ENCODE peak calls at places on chromosome 1, in six cellular contexts. O is CD8-positive, alpha-beta T cell; Q is heart left ventricle; V is tibial artery; E is fibroblast of lung; S is brain microvascular endothelial cell. T is an unnamed sample.

GRCh38 chr1:180623579-180624347 is 8.1 kb upstream of the XPR1 start:
- DNase-seq in O (no peak), Q (no peak), V (no peak), E (peak; percentile 42), S (peak; percentile 38), T (no peak)

GRCh38 chr1:89673251-89673650 is 40.3 kb downstream of the LRRC8C start:
- DNase-seq in O (no peak), Q (no peak), V (no peak), E (no peak), S (no peak), T (no peak)

GRCh38 chr1:28507646-28508434 is 2.0 kb downstream of the RCC1 start:
- DNase-seq in O (no peak), Q (no peak), V (no peak), E (no peak), S (no peak), T (no peak)

GRCh38 chr1:37130221-37130948 is 96.1 kb upstream of the GRIK3 start:
- DNase-seq in O (no peak), Q (no peak), V (no peak), E (no peak), S (no peak), T (no peak)

GRCh38 chr1:211579434-211580302 is 707 bp upstream of the SLC30A1 start:
- DNase-seq in O (no peak), Q (peak; percentile 86), V (peak; percentile 78), E (peak; percentile 54), S (no peak), T (no peak)

GRCh38 chr1:54337928-54338327 is 68.3 kb downstream of the SSBP3 start:
- DNase-seq in O (no peak), Q (no peak), V (no peak), E (no peak), S (no peak), T (no peak)

GRCh38 chr1:200410566-200410878 is 686 bp upstream of the ZNF281 start:
- DNase-seq in O (no peak), Q (no peak), V (no peak), E (peak; percentile 40), S (no peak), T (no peak)

GRCh38 chr1:203171341-203172183 is 4.1 kb downstream of the MYBPH start:
- DNase-seq in O (no peak), Q (peak; percentile 24), V (no peak), E (no peak), S (no peak), T (no peak)

GRCh38 chr1:209743145-209743482 is 12.7 kb upstream of the TRAF3IP3 start:
- DNase-seq in O (no peak), Q (peak; percentile 50), V (peak; percentile 67), E (peak; percentile 76), S (peak; percentile 74), T (peak; percentile 45)

GRCh38 chr1:241985787-241986186 is 13.1 kb downstream of the MAP1LC3C start:
- DNase-seq in O (no peak), Q (no peak), V (no peak), E (peak; percentile 34), S (peak; percentile 47), T (no peak)

GRCh38 chr1:67162954-67163353 is 3.3 kb upstream of the IL23R start:
- DNase-seq in O (no peak), Q (no peak), V (no peak), E (peak; percentile 75), S (peak; percentile 16), T (no peak)

GRCh38 chr1:29706936-29707335 is 470.6 kb downstream of the PTPRU start:
- DNase-seq in O (no peak), Q (no peak), V (no peak), E (peak; percentile 69), S (no peak), T (no peak)

GRCh38 chr1:179129702-179130473 is 48.0 kb downstream of the TOR3A start:
- DNase-seq in O (no peak), Q (no peak), V (no peak), E (peak; percentile 36), S (no peak), T (no peak)

GRCh38 chr1:25703671-25704637 is 87.4 kb downstream of the MAN1C1 start:
- DNase-seq in O (peak; percentile 10), Q (no peak), V (no peak), E (no peak), S (no peak), T (no peak)

GRCh38 chr1:76240321-76240720 is 165.8 kb downstream of the ST6GALNAC3 start:
- DNase-seq in O (no peak), Q (no peak), V (no peak), E (peak; percentile 36), S (no peak), T (no peak)

GRCh38 chr1:183630748-183631147 is 4.8 kb downstream of the ARPC5 start:
- DNase-seq in O (no peak), Q (no peak), V (no peak), E (peak; percentile 50), S (no peak), T (no peak)

GRCh38 chr1:2347409-2347785 is 44.0 kb downstream of the MORN1 start:
- DNase-seq in O (no peak), Q (peak; percentile 21), V (peak; percentile 4), E (no peak), S (no peak), T (no peak)

GRCh38 chr1:31099283-31100063 is 34.0 kb upstream of the PUM1 start:
- DNase-seq in O (no peak), Q (no peak), V (no peak), E (no peak), S (no peak), T (no peak)

GRCh38 chr1:115398745-115399144 is 60.7 kb upstream of the NGF start:
- DNase-seq in O (no peak), Q (no peak), V (no peak), E (no peak), S (no peak), T (no peak)

GRCh38 chr1:164728719-164729118 is 169.7 kb downstream of the PBX1 start:
- DNase-seq in O (no peak), Q (no peak), V (no peak), E (peak; percentile 73), S (no peak), T (no peak)

GRCh38 chr1:48643193-48643592 is 133.5 kb downstream of the BEND5 start:
- DNase-seq in O (no peak), Q (no peak), V (no peak), E (no peak), S (no peak), T (no peak)

GRCh38 chr1:168266644-168267186 is 14.0 kb upstream of the TBX19 start:
- DNase-seq in O (no peak), Q (no peak), V (no peak), E (peak; percentile 38), S (no peak), T (no peak)

GRCh38 chr1:111392460-111392945 is 35.0 kb downstream of the OVGP1 start:
- DNase-seq in O (no peak), Q (no peak), V (no peak), E (no peak), S (no peak), T (no peak)

GRCh38 chr1:181604482-181604881 is 121.2 kb downstream of the CACNA1E start:
- DNase-seq in O (no peak), Q (no peak), V (no peak), E (no peak), S (no peak), T (no peak)

DNA sequence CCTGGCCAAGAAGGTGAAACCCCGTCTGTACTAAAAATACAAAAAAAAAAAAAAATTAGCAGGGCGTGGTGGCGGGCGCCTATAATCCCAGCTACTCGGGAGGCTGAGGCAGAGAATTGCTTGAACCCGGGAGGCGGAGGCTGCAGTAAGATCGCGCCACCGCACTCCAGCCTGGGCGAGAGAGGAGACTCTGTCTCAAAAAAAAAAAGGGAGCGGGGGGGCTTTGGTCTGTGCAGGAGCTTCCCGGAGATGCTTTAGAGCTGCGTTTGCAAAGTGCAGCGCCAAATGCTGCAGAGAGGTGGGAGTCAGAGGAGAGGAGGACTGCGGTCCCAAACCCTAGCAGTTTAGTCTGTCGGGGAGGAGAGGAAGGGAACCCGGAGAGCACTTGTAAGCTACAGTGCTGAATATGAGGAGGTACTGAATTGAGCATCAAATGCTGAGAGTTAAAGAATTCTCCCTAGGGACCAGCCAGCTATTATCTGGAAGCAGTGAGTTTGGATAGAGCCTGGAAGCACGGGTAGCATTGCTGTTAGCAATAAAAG is 569 bp downstream of the FALEC start:
- DNase-seq in O (no peak), Q (no peak), V (no peak), E (peak; percentile 29), S (no peak), T (no peak)
- TF ChIP-seq CTCF in O (no peak), Q (no peak), V (no peak), E (peak; percentile 6), S (peak; percentile 32), T (no peak)

DNA sequence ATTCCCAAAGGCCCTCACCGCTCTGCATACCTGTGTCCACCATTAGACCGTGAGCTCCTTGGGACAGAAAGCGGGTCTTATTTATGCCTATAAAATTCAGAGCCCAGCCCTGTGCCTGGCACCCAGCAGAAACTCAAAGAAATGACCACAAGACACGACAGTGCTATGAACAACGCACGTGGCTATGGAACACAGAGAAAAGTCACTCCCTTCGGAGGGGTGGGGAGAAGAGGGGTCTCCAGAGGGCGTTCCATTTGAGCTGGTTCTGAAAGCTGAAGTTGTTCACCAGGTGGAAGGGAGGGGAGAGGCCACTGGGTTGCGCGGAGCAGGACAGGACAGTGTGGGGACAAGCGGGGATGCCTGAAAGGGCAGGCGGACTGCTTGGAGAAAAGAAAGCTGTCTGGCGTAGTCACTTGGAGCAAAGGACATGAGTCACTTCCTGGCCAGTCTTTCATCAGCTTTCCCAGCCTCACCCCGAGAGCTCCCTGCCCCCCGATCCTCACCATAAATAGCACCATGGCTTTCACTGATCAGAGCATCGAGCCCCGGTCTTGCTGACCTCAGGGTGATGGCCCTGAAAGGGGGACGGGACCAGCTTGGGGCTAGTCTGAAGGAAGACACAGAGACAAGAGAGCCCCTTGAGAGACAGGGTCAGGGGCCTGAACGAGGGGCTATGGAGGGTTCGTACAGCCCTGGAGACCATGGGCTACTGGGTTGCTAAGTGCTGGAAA is 28.5 kb downstream of the ECE1 start:
- DNase-seq in O (no peak), Q (peak; percentile 95), V (peak; percentile 91), E (peak; percentile 93), S (peak; percentile 98), T (peak; percentile 89)
- H3K4me3 ChIP-seq in O (no peak overlapping the region), Q (peak overlapping the region; percentile 26), V (peak overlapping the region; percentile 28), E (no peak overlapping the region), S (no peak overlapping the region), T (peak overlapping the region; percentile 15)

DNA sequence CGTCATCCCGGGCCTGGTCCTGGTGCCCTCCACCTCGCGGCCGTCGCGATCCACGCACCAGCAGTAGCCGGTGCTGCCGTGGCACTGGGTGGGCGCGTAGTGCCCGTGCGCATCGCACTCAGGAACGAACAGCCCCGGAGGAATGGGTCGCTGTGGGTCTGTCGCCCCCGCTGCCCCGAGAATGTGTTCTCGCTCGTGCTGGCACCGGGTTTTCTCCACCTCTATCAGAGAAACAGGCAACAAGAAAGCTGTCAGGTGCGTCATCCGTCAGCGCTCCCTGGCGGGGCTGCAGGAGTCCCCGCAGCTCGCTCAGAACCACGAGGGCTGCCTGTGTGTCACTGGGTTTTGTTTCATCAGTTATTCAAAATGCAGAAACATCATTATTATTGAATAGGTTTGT is 71.2 kb downstream of the NID1 start:
- DNase-seq in O (no peak), Q (no peak), V (no peak), E (no peak), S (no peak), T (no peak)
- TF ChIP-seq CTCF in O (no peak), Q (no peak), V (no peak), E (no peak), S (no peak), T (no peak)

DNA sequence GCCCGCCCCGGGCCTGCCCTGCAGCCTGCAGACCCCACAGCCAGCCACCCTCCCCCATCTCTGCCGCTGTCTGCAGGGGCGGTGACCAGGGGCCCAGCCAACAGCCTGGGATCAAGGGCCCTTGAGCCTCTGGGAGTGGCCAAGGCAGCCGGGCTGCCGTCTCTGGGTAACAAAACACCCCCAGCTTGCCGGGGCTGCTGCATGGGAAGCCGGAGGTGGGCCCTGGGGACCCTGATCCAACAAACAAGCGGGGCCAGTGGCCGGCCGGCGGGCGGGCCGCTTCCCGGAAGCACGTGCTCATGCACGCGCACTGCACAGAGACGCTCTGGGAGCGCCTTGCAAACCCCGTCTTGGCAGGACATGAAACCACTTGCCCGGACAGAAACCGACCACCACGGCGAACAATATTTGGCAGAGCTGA is 13.2 kb downstream of the MEGF6 start:
- DNase-seq in O (no peak), Q (peak; percentile 54), V (no peak), E (peak; percentile 17), S (no peak), T (no peak)
- H3K4me3 ChIP-seq in O (peak overlapping the region; percentile 48), Q (peak overlapping the region; percentile 14), V (no peak overlapping the region), E (no peak overlapping the region), S (no peak overlapping the region), T (no peak overlapping the region)

T was measured in AG04449.